ENCODE peak calls at places on chromosomes 5 and 9, in six cellular contexts. S is fibroblast of the conjunctiva, R is HuH-7, Q is T-helper 2 cell, E is iPS DF 6.9, H is EH. Y is an unnamed sample.

GRCh38 chr5:180593446-180594206 is 2.3 kb upstream of the SCGB3A1 start:
- DNase-seq in S (no peak), R (no peak), Q (no peak), E (no peak), H (no peak), Y (no peak)

GRCh38 chr5:1152771-1153282 is 41.0 kb upstream of the SLC12A7 start:
- DNase-seq in S (no peak), R (no peak), Q (no peak), E (no peak), H (peak), Y (no peak)

GRCh38 chr5:38556599-38557308 is at the start of gene LIFR:
- DNase-seq in S (peak), R (peak), Q (peak), E (no peak), H (peak), Y (peak)

GRCh38 chr5:82421119-82421518 is 143.0 kb upstream of the RPS23 start:
- DNase-seq in S (peak), R (no peak), Q (no peak), E (no peak), H (peak), Y (peak)

GRCh38 chr5:8557728-8558127 is 688.8 kb downstream of the MTRR start:
- DNase-seq in S (no peak), R (no peak), Q (no peak), E (no peak), H (no peak), Y (no peak)

GRCh38 chr5:132238169-132238744 is 10.6 kb upstream of the P4HA2 start:
- DNase-seq in S (no peak), R (peak), Q (peak), E (no peak), H (peak), Y (peak)

GRCh38 chr5:38265546-38266179 is 7.3 kb downstream of the EGFLAM start:
- DNase-seq in S (peak), R (peak), Q (peak), E (no peak), H (peak), Y (peak)

GRCh38 chr5:159099049-159099760 is 511 bp downstream of the EBF1 start:
- DNase-seq in S (no peak), R (peak), Q (peak), E (no peak), H (peak), Y (peak)

GRCh38 chr9:17291766-17292165 is 156.9 kb downstream of the CNTLN start:
- DNase-seq in S (no peak), R (no peak), Q (no peak), E (no peak), H (peak), Y (peak)

GRCh38 chr9:136372561-136373299 is 739 bp downstream of the CARD9 start:
- DNase-seq in S (peak), R (peak), Q (no peak), E (no peak), H (peak), Y (peak)

GRCh38 chr9:117002686-117003085 is 315.6 kb downstream of the TRIM32 start:
- DNase-seq in S (no peak), R (no peak), Q (no peak), E (no peak), H (no peak), Y (no peak)

GRCh38 chr9:111036946-111037743 is 1.1 kb downstream of the LPAR1 start:
- DNase-seq in S (no peak), R (peak), Q (no peak), E (no peak), H (peak), Y (peak)

GRCh38 chr9:112945620-112946208 is 55.0 kb upstream of the SLC46A2 start:
- DNase-seq in S (no peak), R (peak), Q (no peak), E (peak), H (no peak), Y (no peak)

GRCh38 chr9:114677418-114677817 is 4.6 kb downstream of the TEX48 start:
- DNase-seq in S (peak), R (no peak), Q (no peak), E (no peak), H (peak), Y (peak)

GRCh38 chr5:73816656-73817420 is 190.8 kb downstream of the ARHGEF28 start:
- DNase-seq in S (peak), R (no peak), Q (no peak), E (no peak), H (peak), Y (peak)

GRCh38 chr9:2800385-2801179 is 43.3 kb downstream of the PUM3 start:
- DNase-seq in S (no peak), R (peak), Q (peak), E (no peak), H (peak), Y (peak)

GRCh38 chr5:83294246-83294645 is 177.3 kb upstream of the VCAN start:
- DNase-seq in S (no peak), R (no peak), Q (no peak), E (no peak), H (no peak), Y (peak)

GRCh38 chr9:37345038-37345437 is 77.5 kb upstream of the GRHPR start:
- DNase-seq in S (no peak), R (no peak), Q (no peak), E (no peak), H (no peak), Y (no peak)

GRCh38 chr5:939368-939767 is 46.7 kb downstream of the TRIP13 start:
- DNase-seq in S (no peak), R (no peak), Q (no peak), E (no peak), H (no peak), Y (no peak)

GRCh38 chr5:51271261-51271660 is 112.0 kb upstream of the ISL1 start:
- DNase-seq in S (no peak), R (no peak), Q (no peak), E (no peak), H (no peak), Y (no peak)

GRCh38 chr5:154723740-154724505 is 31.3 kb upstream of the LARP1 start:
- DNase-seq in S (no peak), R (no peak), Q (no peak), E (no peak), H (peak), Y (peak)

GRCh38 chr5:98771389-98772109 is 1.9 kb upstream of the RGMB start:
- DNase-seq in S (peak), R (peak), Q (peak), E (peak), H (peak), Y (peak)

GRCh38 chr5:156178117-156178516 is 148.8 kb upstream of the SGCD start:
- DNase-seq in S (no peak), R (no peak), Q (no peak), E (no peak), H (no peak), Y (peak)

GRCh38 chr9:86454701-86455402 is 100.6 kb upstream of the TUT7 start:
- DNase-seq in S (no peak), R (no peak), Q (no peak), E (no peak), H (peak), Y (peak)

GRCh38 chr5:2260211-2260985 is 377.7 kb upstream of the IRX4 start:
- DNase-seq in S (no peak), R (no peak), Q (no peak), E (no peak), H (no peak), Y (no peak)

GRCh38 chr9:109035684-109036423 is 22.6 kb upstream of the CTNNAL1 start:
- DNase-seq in S (peak), R (no peak), Q (no peak), E (no peak), H (peak), Y (peak)

Y was measured in cardiac fibroblast.